ENCODE peak calls at places on chromosome 12, in five cellular contexts. N is tibial nerve, I is tibial artery, Q is heart right ventricle, B is PC-3. S is an unnamed sample.

GRCh38 chr12:124667671-124668337 is 100.4 kb upstream of the NCOR2 start:
- DNase-seq in N (no peak), I (no peak), Q (no peak), B (no peak), S (no peak)

GRCh38 chr12:100154472-100155247 is 12.0 kb upstream of the BLTP3B start:
- DNase-seq in N (peak; percentile 70), I (peak; percentile 74), Q (peak; percentile 77), B (peak; percentile 86), S (peak; percentile 77)

GRCh38 chr12:63525831-63526230 is 142.5 kb downstream of the DPY19L2 start:
- DNase-seq in N (no peak), I (no peak), Q (no peak), B (no peak), S (no peak)

GRCh38 chr12:58919271-58920101 is 818 bp downstream of the LRIG3 start:
- DNase-seq in N (peak; percentile 24), I (peak; percentile 75), Q (no peak), B (peak; percentile 48), S (peak; percentile 43)

GRCh38 chr12:94686834-94687628 is 36.7 kb upstream of the TMCC3 start:
- DNase-seq in N (no peak), I (no peak), Q (no peak), B (peak; percentile 54), S (no peak)

GRCh38 chr12:48810817-48811453 is 7.4 kb upstream of the CACNB3 start:
- DNase-seq in N (no peak), I (no peak), Q (no peak), B (peak; percentile 62), S (peak; percentile 47)

GRCh38 chr12:1559729-1560128 is 34.7 kb downstream of the FBXL14 start:
- DNase-seq in N (no peak), I (no peak), Q (no peak), B (no peak), S (no peak)

GRCh38 chr12:31874961-31875608 is 84.1 kb upstream of the RESF1 start:
- DNase-seq in N (peak; percentile 11), I (no peak), Q (peak; percentile 41), B (peak; percentile 48), S (no peak)

GRCh38 chr12:103561174-103561573 is 25.9 kb upstream of the STAB2 start:
- DNase-seq in N (no peak), I (no peak), Q (no peak), B (peak; percentile 62), S (no peak)

GRCh38 chr12:63294327-63294632 is 143.3 kb upstream of the AVPR1A start:
- DNase-seq in N (no peak), I (no peak), Q (no peak), B (peak; percentile 87), S (no peak)

GRCh38 chr12:26728205-26729050 is 104.6 kb downstream of the ITPR2 start:
- DNase-seq in N (no peak), I (no peak), Q (no peak), B (no peak), S (no peak)

GRCh38 chr12:27431185-27431584 is 15.4 kb upstream of the SMCO2 start:
- DNase-seq in N (no peak), I (no peak), Q (no peak), B (no peak), S (no peak)

GRCh38 chr12:98733667-98734350 is 88.7 kb downstream of the APAF1 start:
- DNase-seq in N (no peak), I (no peak), Q (no peak), B (peak; percentile 26), S (no peak)

GRCh38 chr12:12877789-12878455 is 13.4 kb upstream of the GPRC5A start:
- DNase-seq in N (no peak), I (no peak), Q (no peak), B (no peak), S (no peak)

GRCh38 chr12:53053223-53054111 is 3.6 kb downstream of the TNS2 start:
- DNase-seq in N (no peak), I (peak; percentile 89), Q (peak; percentile 57), B (peak; percentile 87), S (peak; percentile 61)

GRCh38 chr12:77388611-77389265 is 323.4 kb upstream of the E2F7 start:
- DNase-seq in N (no peak), I (no peak), Q (no peak), B (no peak), S (no peak)

GRCh38 chr12:122895290-122895689 is 634 bp downstream of the VPS37B start:
- DNase-seq in N (no peak), I (no peak), Q (no peak), B (no peak), S (no peak)

GRCh38 chr12:92857818-92858217 is 71.3 kb downstream of the EEA1 start:
- DNase-seq in N (no peak), I (no peak), Q (no peak), B (no peak), S (no peak)

GRCh38 chr12:88578821-88579518 is 1.3 kb downstream of the KITLG start:
- DNase-seq in N (peak; percentile 13), I (no peak), Q (no peak), B (peak; percentile 57), S (peak; percentile 42)

GRCh38 chr12:112105891-112106290 is 2.7 kb downstream of the NAA25 start:
- DNase-seq in N (no peak), I (no peak), Q (no peak), B (no peak), S (no peak)

GRCh38 chr12:8844665-8845064 is 22.2 kb downstream of the A2ML1 start:
- DNase-seq in N (peak; percentile 51), I (no peak), Q (peak; percentile 64), B (no peak), S (peak; percentile 96)

GRCh38 chr12:33770652-33771051 is 251.6 kb upstream of the ALG10 start:
- DNase-seq in N (no peak), I (no peak), Q (no peak), B (peak; percentile 62), S (no peak)

GRCh38 chr12:52019123-52019770 is 12.5 kb downstream of the TAMALIN start:
- DNase-seq in N (no peak), I (no peak), Q (no peak), B (no peak), S (no peak)

GRCh38 chr12:31278445-31279242 is 47.3 kb downstream of the SINHCAF start:
- DNase-seq in N (no peak), I (no peak), Q (no peak), B (no peak), S (no peak)

GRCh38 chr12:70635713-70636112 is 1.5 kb downstream of the PTPRB start:
- DNase-seq in N (no peak), I (no peak), Q (no peak), B (no peak), S (no peak)

GRCh38 chr12:70639535-70639934 is 2.3 kb upstream of the PTPRB start:
- DNase-seq in N (no peak), I (no peak), Q (no peak), B (peak; percentile 66), S (no peak)

GRCh38 chr12:70638639-70639349 is 1.6 kb upstream of the PTPRB start:
- DNase-seq in N (no peak), I (no peak), Q (no peak), B (peak; percentile 60), S (no peak)

GRCh38 chr12:70637286-70637685 is at the start of gene PTPRB:
- DNase-seq in N (no peak), I (no peak), Q (no peak), B (no peak), S (no peak)

GRCh38 chr12:70637686-70638085 is 457 bp upstream of the PTPRB start:
- DNase-seq in N (no peak), I (no peak), Q (no peak), B (peak; percentile 23), S (no peak)
- H3K27ac ChIP-seq in N (no peak overlapping the region), I (no peak overlapping the region), Q (peak overlapping the region; percentile 87), B (peak overlapping the region; percentile 80), S (no peak overlapping the region)

DNA sequence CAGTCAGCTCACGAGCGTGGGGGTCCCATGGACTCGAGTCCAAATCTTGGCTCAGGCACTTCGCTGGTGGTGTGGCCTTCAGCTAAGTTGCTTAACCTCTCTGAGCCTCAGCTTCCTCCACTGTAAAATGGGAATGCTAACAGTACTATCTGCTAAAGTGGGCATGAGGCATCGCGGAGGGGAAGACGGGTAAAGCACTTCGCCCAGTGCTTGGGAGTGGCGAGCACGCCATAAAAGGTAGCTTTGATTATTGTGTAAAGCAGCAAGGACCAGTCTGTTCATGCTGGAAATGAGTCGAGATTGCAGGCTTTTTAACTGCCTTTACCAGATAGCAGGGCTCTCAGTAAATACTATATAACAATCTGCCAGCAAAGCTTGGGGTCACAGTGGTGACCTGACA is 24.5 kb downstream of the HRK start:
- DNase-seq in N (no peak), I (no peak), Q (no peak), B (no peak), S (no peak)
- H3K4me1 ChIP-seq in N (peaks cover 13% of the 10 kb centered on the region), I (peaks cover 21% of the 10 kb centered on the region), Q (no peaks in the 10 kb centered on the region), B (peaks cover 16% of the 10 kb centered on the region), S (peaks cover 18% of the 10 kb centered on the region)

GRCh38 chr12:130817804-130818203 is 21.2 kb downstream of the STX2 start:
- DNase-seq in N (no peak), I (no peak), Q (no peak), B (no peak), S (no peak)

GRCh38 chr12:130819248-130819576 is 19.8 kb downstream of the STX2 start:
- DNase-seq in N (no peak), I (no peak), Q (no peak), B (no peak), S (no peak)

GRCh38 chr12:130819681-130820080 is 19.4 kb downstream of the STX2 start:
- DNase-seq in N (no peak), I (no peak), Q (no peak), B (no peak), S (no peak)

GRCh38 chr12:130816055-130816454 is 23.0 kb downstream of the STX2 start:
- DNase-seq in N (no peak), I (no peak), Q (no peak), B (no peak), S (no peak)

DNA sequence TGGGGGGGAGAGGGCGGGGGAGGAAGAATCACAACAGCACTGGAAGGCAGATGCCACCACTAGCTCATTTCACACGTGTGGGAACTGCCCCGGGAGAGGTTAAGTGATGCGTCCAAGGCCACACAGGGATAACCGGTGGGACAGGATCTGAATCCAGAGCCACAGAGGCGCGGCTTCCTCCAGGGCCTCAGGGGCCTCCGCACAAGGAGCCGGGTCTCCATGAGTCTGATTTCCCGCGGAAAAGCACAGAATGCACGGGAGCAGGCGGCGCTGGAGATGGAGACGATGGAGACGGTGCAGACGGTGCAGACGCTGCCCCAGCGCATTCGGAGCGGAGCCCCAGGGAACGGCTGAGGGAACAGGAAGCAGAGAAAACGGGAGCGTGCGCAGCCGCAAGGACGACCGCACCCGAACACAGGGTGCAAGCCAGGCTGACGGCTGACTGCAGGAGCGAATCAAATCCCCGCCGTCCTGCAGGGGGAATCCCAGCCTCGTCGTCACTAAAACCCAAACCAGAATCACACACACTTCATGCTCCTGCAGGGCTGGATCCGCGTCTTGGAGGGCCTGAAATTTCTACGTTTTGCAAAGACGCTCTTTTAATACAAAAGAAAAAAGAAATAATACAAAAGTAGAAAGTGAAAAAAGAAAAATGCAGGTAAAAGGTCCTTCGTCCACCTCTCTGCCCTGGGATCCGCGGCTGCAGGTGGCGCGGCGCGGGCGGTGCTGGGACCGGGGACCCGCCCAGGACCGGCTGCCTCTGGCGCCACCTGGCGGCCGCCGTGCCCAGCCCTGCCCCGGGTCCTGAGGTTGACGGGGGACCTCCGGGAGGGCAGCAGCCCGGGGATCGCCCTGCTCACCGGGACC is 20.4 kb downstream of the STX2 start:
- DNase-seq in N (peak; percentile 24), I (no peak), Q (peak; percentile 73), B (peak; percentile 87), S (peak; percentile 77)
- H3K4me3 ChIP-seq in N (peak overlapping the region; percentile 27), I (peak overlapping the region; percentile 50), Q (peak overlapping the region; percentile 65), B (peak overlapping the region; percentile 64), S (peak overlapping the region; percentile 55)

DNA sequence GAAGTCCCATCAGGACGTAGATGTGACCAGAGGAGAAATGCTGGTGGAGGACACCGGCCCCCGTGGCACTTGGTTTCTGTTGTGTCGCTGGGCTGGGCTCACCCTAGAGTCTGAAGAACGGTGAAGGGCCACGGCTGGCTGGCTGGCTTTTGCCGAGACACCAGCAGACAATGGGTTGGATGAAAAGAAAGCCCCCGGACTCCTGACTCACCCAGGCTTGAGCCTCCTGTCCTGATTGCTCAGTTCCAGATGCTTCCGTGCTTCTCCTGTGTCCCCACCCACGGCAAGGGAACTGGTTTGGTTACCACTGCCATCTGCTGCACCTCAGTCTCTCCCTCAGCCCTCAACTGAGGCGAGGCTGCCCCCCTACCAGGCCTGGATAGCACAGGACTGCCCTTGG is 10.4 kb upstream of the ENDOU start:
- DNase-seq in N (no peak), I (no peak), Q (no peak), B (no peak), S (no peak)
- H3K27ac ChIP-seq in N (peak overlapping the region; percentile 72), I (peak overlapping the region; percentile 84), Q (peak overlapping the region; percentile 87), B (no peak overlapping the region), S (peak overlapping the region; percentile 72)

S was measured in testis.